ENCODE peak calls at places on chromosomes 11 and 22, in six cellular contexts. S is psoas muscle; B is breast epithelium; E is esophagus squamous epithelium; K is left ventricle myocardium inferior; C is effector memory CD4-positive, alpha-beta T cell. X is an unnamed sample.
A peak's percentile ranks its signal among the peaks of the same experiment; 100 is the strongest.

GRCh38 chr22:19955241-19956128 is 13.9 kb upstream of the TXNRD2 start:
- DNase-seq in C (no peak), K (no peak), S (peak; percentile 48), B (no peak), E (no peak), X (no peak)

GRCh38 chr22:46102159-46102558 is 48.2 kb upstream of the PPARA start:
- DNase-seq in E (no peak), C (no peak), S (no peak), K (no peak), B (no peak), X (no peak)

GRCh38 chr11:62069961-62070919 is 53.6 kb upstream of the INCENP start:
- DNase-seq in B (no peak), K (no peak), C (no peak), S (no peak), E (no peak), X (no peak)

GRCh38 chr22:37032535-37033460 is 13.3 kb downstream of the MPST start:
- DNase-seq in K (no peak), S (peak; percentile 76), B (no peak), E (no peak), C (no peak), X (no peak)

GRCh38 chr11:40294343-40294723 is 1165.1 kb downstream of the LRRC4C start:
- DNase-seq in B (no peak), E (no peak), K (no peak), S (no peak), C (no peak), X (no peak)

GRCh38 chr11:111795333-111795985 is 29.3 kb upstream of the PPP2R1B start:
- DNase-seq in C (no peak), S (no peak), E (no peak), K (no peak), B (no peak), X (no peak)

GRCh38 chr22:24156146-24156914 is 25.0 kb upstream of the SUSD2 start:
- DNase-seq in C (peak; percentile 56), S (peak; percentile 64), E (no peak), B (no peak), K (peak; percentile 39), X (no peak)

GRCh38 chr11:94309757-94310156 is 5.4 kb downstream of the IZUMO1R start:
- DNase-seq in E (no peak), S (no peak), B (no peak), K (no peak), C (no peak), X (no peak)

GRCh38 chr22:22035203-22035602 is 52.6 kb upstream of the TOP3B start:
- DNase-seq in E (no peak), K (no peak), S (no peak), C (no peak), B (no peak), X (no peak)

GRCh38 chr22:34709641-34710040 is 356.3 kb upstream of the ISX start:
- DNase-seq in B (no peak), K (no peak), E (no peak), S (no peak), C (no peak), X (no peak)

GRCh38 chr11:82960000-82960778 is 58.7 kb downstream of the DDIAS start:
- DNase-seq in K (no peak), B (no peak), C (no peak), S (no peak), E (no peak), X (no peak)

GRCh38 chr11:7635137-7635536 is 38.2 kb downstream of the CYB5R2 start:
- DNase-seq in B (no peak), E (no peak), S (peak; percentile 78), C (no peak), K (peak; percentile 40), X (no peak)

GRCh38 chr11:102279641-102280170 is 37.6 kb upstream of the BIRC3 start:
- DNase-seq in E (no peak), S (no peak), K (no peak), B (no peak), C (no peak), X (no peak)

GRCh38 chr11:37712246-37712645 is 1114.2 kb upstream of the RAG2 start:
- DNase-seq in B (no peak), E (no peak), K (no peak), S (no peak), C (no peak), X (peak; percentile 27)

GRCh38 chr11:70901951-70902521 is 350.3 kb downstream of the SHANK2 start:
- DNase-seq in E (no peak), K (no peak), S (no peak), C (no peak), B (peak; percentile 43), X (no peak)

GRCh38 chr11:117868088-117868487 is 8.4 kb downstream of the FXYD6 start:
- DNase-seq in C (no peak), K (no peak), B (no peak), S (no peak), E (no peak), X (no peak)

GRCh38 chr11:120132645-120133185 is 5.2 kb downstream of the TRIM29 start:
- DNase-seq in E (no peak), B (peak; percentile 34), S (no peak), C (no peak), K (no peak), X (no peak)

GRCh38 chr11:111021131-111021530 is 224.4 kb upstream of the POU2AF2 start:
- DNase-seq in K (no peak), B (no peak), C (no peak), E (no peak), S (peak; percentile 69), X (no peak)

GRCh38 chr11:6388747-6389146 is 1.5 kb upstream of the SMPD1 start:
- DNase-seq in K (no peak), S (no peak), E (no peak), B (no peak), C (no peak), X (no peak)

GRCh38 chr11:6390718-6391547 is 659 bp downstream of the SMPD1 start:
- DNase-seq in K (no peak), C (no peak), S (no peak), B (no peak), E (no peak), X (no peak)

GRCh38 chr11:6389921-6390717 is at the start of gene SMPD1:
- DNase-seq in C (peak; percentile 93), E (peak; percentile 76), K (peak; percentile 95), S (peak; percentile 97), B (peak; percentile 89), X (peak; percentile 43)

GRCh38 chr11:6385046-6385777 is 5.1 kb upstream of the SMPD1 start:
- DNase-seq in S (no peak), K (no peak), E (no peak), C (no peak), B (no peak), X (no peak)

GRCh38 chr11:6387811-6388599 is 2.3 kb upstream of the SMPD1 start:
- DNase-seq in B (no peak), S (no peak), K (no peak), C (no peak), E (no peak), X (no peak)
- H3K27ac ChIP-seq in B (peak overlapping the region; percentile 95), S (no peak overlapping the region), K (no peak overlapping the region), C (no peak overlapping the region), E (peak overlapping the region; percentile 90), X (no peak overlapping the region)

DNA sequence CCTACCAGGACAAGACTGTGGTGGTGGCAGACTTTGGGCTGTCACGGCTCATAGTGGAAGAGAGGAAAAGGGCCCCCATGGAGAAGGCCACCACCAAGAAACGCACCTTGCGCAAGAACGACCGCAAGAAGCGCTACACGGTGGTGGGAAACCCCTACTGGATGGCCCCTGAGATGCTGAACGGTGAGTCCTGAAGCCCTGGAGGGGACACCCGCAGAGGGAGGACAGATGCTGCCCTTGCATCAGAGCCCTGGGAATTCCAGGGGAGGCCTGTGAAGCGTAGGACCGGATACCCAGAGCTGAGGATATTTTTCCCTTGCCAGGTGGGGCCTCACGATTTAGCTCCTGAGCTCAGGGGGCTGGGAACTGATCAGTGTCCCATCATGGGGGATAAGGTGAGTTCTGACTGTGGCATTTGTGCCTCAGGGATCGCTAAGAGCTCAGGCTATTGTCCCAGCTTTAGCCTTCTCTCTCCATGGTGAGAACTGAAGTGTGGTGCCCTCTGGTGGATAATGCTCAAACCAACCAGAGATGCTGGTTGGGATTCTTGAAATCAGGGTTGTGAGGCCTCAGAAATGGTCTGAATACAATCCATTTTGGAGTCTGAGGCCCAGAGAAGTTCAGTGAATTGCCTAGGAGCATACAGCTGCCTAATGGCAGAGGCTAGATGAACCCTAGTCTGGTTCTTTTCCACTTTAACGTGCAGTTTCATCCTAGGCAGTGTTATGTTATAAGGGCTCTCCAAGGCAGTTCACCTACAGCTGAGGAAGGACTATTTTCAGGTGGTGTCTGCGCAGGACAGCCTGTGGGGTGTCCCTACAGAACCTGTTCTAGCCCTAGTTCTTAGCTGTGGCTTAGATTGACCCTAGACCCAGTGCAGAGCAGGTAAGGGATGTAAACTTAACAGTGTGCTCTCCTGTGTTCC is 19.5 kb downstream of the PIK3IP1 start:
- DNase-seq in K (no peak), S (no peak), C (no peak), B (no peak), E (no peak), X (no peak)
- H3K27ac ChIP-seq in K (no peak overlapping the region), S (no peak overlapping the region), C (no peak overlapping the region), B (peak overlapping the region; percentile 72), E (peak overlapping the region; percentile 46), X (no peak overlapping the region)

GRCh38 chr11:128523616-128524015 is 63.7 kb downstream of the ETS1 start:
- DNase-seq in E (no peak), K (no peak), S (no peak), C (no peak), B (no peak), X (no peak)

GRCh38 chr11:128521697-128522062 is 65.7 kb downstream of the ETS1 start:
- DNase-seq in E (no peak), B (no peak), K (no peak), S (peak; percentile 63), C (no peak), X (no peak)

GRCh38 chr11:128524172-128524571 is 63.2 kb downstream of the ETS1 start:
- DNase-seq in C (no peak), S (no peak), B (no peak), K (no peak), E (no peak), X (no peak)

GRCh38 chr11:128522063-128522942 is 65.1 kb downstream of the ETS1 start:
- DNase-seq in C (peak; percentile 76), E (peak; percentile 65), B (peak; percentile 83), S (peak; percentile 96), K (peak; percentile 94), X (peak; percentile 60)

GRCh38 chr11:128522943-128523518 is 64.3 kb downstream of the ETS1 start:
- DNase-seq in C (peak; percentile 61), E (no peak), S (no peak), K (no peak), B (no peak), X (no peak)
- H3K27ac ChIP-seq in C (peak overlapping the region; percentile 93), E (peak overlapping the region; percentile 94), S (peak overlapping the region; percentile 93), K (peak overlapping the region; percentile 97), B (peak overlapping the region; percentile 96), X (no peak overlapping the region)

GRCh38 chr11:3865388-3866193 is 10.1 kb downstream of the STIM1 start:
- DNase-seq in S (no peak), E (no peak), C (no peak), B (no peak), K (no peak), X (no peak)
- H3K27ac ChIP-seq in S (peak overlapping the region; percentile 79), E (peak overlapping the region; percentile 62), C (peak overlapping the region; percentile 21), B (peak overlapping the region; percentile 62), K (peak overlapping the region; percentile 74), X (no peak overlapping the region)

DNA sequence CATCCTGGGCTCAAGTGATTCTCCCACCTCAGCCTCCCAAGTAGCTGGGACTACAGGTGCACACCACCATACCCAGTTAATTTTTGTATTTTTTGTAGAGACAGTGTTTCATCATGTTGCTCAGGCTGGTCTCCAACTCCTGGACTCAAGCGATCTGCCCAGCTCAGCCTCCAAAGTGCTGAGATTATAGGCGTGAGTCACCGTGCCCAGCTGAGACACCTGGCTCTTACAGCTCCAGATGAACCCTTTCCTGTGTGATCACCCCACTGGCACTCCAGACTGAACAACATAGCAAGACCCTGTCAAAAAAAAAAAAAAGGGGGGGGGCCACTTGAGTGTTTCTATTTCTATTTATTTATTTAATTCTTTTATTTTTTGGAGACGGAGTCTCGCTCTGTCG is 1.0 kb upstream of the ADSL start:
- DNase-seq in S (peak; percentile 63), C (peak; percentile 49), K (no peak), B (no peak), E (no peak), X (no peak)
- H3K27ac ChIP-seq in S (peak overlapping the region; percentile 97), C (peak overlapping the region; percentile 81), K (peak overlapping the region; percentile 95), B (no peak overlapping the region), E (peak overlapping the region; percentile 88), X (no peak overlapping the region)

X was measured in iPS DF 6.9.